ENCODE peak calls at places on chromosomes 13 and 19, in four cellular contexts. U is NCI-H1092 treated with DMSO at 0.1 percent for 48 hours, Y is neural progenitor cell, T is left colon. W is an unnamed sample.

GRCh38 chr19:32891609-32892008 is 22.0 kb upstream of the SLC7A9 start:
- DNase-seq in T (no peak), Y (no peak), U (no peak), W (no peak)

GRCh38 chr19:16383584-16384161 is 59.0 kb downstream of the KLF2 start:
- DNase-seq in Y (no peak), T (no peak), U (no peak), W (no peak)

GRCh38 chr19:47443331-47443730 is 24.0 kb upstream of the MEIS3 start:
- DNase-seq in U (no peak), T (no peak), Y (no peak), W (no peak)

GRCh38 chr13:70380809-70381208 is 272.6 kb upstream of the KLHL1 start:
- DNase-seq in Y (no peak), U (no peak), T (no peak), W (no peak)

GRCh38 chr13:39448831-39449230 is 154.2 kb downstream of the LHFPL6 start:
- DNase-seq in U (peak), T (no peak), Y (peak), W (no peak)

GRCh38 chr13:45367358-45367757 is 26.4 kb upstream of the TPT1 start:
- DNase-seq in T (peak), U (no peak), Y (no peak), W (no peak)

GRCh38 chr19:6498294-6499036 is 3.6 kb downstream of the TUBB4A start:
- DNase-seq in Y (no peak), T (no peak), U (no peak), W (no peak)

GRCh38 chr19:40604647-40605200 is 3.6 kb downstream of the LTBP4 start:
- DNase-seq in Y (peak), U (no peak), T (peak), W (no peak)

GRCh38 chr13:112854321-112854720 is 114.7 kb upstream of the MCF2L start:
- DNase-seq in Y (no peak), U (no peak), T (no peak), W (no peak)

GRCh38 chr19:55341191-55342043 is 1.7 kb downstream of the KMT5C start:
- DNase-seq in T (peak), U (no peak), Y (peak), W (peak)

GRCh38 chr13:59047546-59047945 is 1116.2 kb downstream of the DIAPH3 start:
- DNase-seq in T (no peak), U (no peak), Y (no peak), W (no peak)

GRCh38 chr19:57888494-57889231 is at the start of gene ZNF814:
- DNase-seq in U (no peak), T (peak), Y (peak), W (peak)

GRCh38 chr19:18543814-18544475 is 572 bp upstream of the FKBP8 start:
- DNase-seq in U (no peak), T (peak), Y (peak), W (peak)

GRCh38 chr19:41641879-41642485 is 15.1 kb upstream of the CEACAM4 start:
- DNase-seq in Y (peak), U (peak), T (peak), W (peak)

W was measured in endothelial cell.